ENCODE peak calls at places on chromosomes 16 and 17, in eight cellular contexts. T, Z, S, M, J, E, L and A are unnamed samples.

GRCh38 chr17:16459850-16460550 is 32.0 kb downstream of the LRRC75A start:
- ATAC-seq in T (peak; percentile 42), Z (no peak), S (no peak), M (peak; percentile 2), J (no peak), E (no peak), L (peak; percentile 65), A (no peak)

GRCh38 chr17:71033336-71033735 is 864.0 kb downstream of the KCNJ2 start:
- ATAC-seq in T (no peak), Z (no peak), S (no peak), M (no peak), J (no peak), E (no peak), L (peak; percentile 76), A (no peak)

GRCh38 chr16:14003119-14003570 is 68.0 kb upstream of the MRTFB start:
- ATAC-seq in T (peak; percentile 50), Z (peak; percentile 83), S (peak; percentile 66), M (peak; percentile 55), J (no peak), E (peak; percentile 86), L (peak; percentile 98), A (peak; percentile 78)

GRCh38 chr16:81863630-81864352 is 84.7 kb downstream of the PLCG2 start:
- ATAC-seq in T (no peak), Z (no peak), S (no peak), M (no peak), J (peak; percentile 82), E (no peak), L (peak; percentile 94), A (no peak)

GRCh38 chr16:88306860-88307545 is 75.8 kb upstream of the ZNF469 start:
- ATAC-seq in T (no peak), Z (no peak), S (no peak), M (no peak), J (no peak), E (no peak), L (no peak), A (no peak)

GRCh38 chr17:14760719-14761425 is 460.0 kb downstream of the HS3ST3B1 start:
- ATAC-seq in T (no peak), Z (no peak), S (no peak), M (no peak), J (no peak), E (peak; percentile 97), L (no peak), A (no peak)

GRCh38 chr17:17533901-17534441 is 37.8 kb upstream of the RASD1 start:
- ATAC-seq in T (no peak), Z (no peak), S (no peak), M (peak; percentile 74), J (no peak), E (peak; percentile 82), L (no peak), A (no peak)

GRCh38 chr17:52515927-52516326 is 357.4 kb upstream of the CA10 start:
- ATAC-seq in T (no peak), Z (no peak), S (no peak), M (no peak), J (no peak), E (no peak), L (no peak), A (no peak)

GRCh38 chr16:65312795-65313194 is 190.9 kb upstream of the CDH11 start:
- ATAC-seq in T (no peak), Z (no peak), S (no peak), M (no peak), J (no peak), E (no peak), L (no peak), A (no peak)

GRCh38 chr17:70100983-70101382 is 26.0 kb downstream of the KCNJ16 start:
- ATAC-seq in T (no peak), Z (no peak), S (no peak), M (no peak), J (no peak), E (no peak), L (no peak), A (no peak)

GRCh38 chr17:49984283-49984682 is 10.7 kb downstream of the DLX3 start:
- ATAC-seq in T (no peak), Z (no peak), S (no peak), M (no peak), J (no peak), E (no peak), L (peak; percentile 34), A (no peak)

GRCh38 chr17:63751806-63752205 is 10.2 kb upstream of the STRADA start:
- ATAC-seq in T (no peak), Z (no peak), S (no peak), M (no peak), J (peak; percentile 21), E (no peak), L (no peak), A (no peak)

GRCh38 chr17:45311762-45312476 is 4.9 kb downstream of the MAP3K14 start:
- ATAC-seq in T (peak; percentile 70), Z (peak; percentile 4), S (no peak), M (peak; percentile 54), J (peak; percentile 58), E (peak; percentile 81), L (no peak), A (no peak)

DNA sequence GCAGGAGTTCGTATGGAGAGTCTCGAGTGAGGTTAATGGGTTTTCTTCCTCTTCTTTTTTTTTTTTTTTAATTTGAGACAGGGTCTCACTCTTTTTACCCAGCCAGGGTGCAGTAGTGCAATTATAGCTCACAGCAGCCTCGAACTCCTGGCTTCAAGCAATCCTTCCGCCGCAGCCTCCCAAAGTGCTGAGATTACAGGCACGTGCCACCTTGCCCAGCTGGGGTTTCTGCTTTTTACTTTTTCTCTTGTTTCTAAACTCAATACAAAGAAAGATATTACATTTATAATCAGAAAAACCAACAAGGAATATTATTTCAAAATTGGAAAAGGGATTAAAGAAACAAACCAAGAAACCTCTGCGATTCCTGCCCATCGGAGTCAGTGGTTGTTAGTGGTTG is 175.9 kb downstream of the SEC14L1 start:
- ATAC-seq in T (no peak), Z (no peak), S (no peak), M (no peak), J (no peak), E (no peak), L (no peak), A (no peak)
- H3K4me1 ChIP-seq in T (peaks cover 68% of the 10 kb centered on the region), Z (peaks cover 79% of the 10 kb centered on the region), S (peaks cover 50% of the 10 kb centered on the region), M (peaks cover 39% of the 10 kb centered on the region), J (peaks cover 24% of the 10 kb centered on the region), E (peaks cover 52% of the 10 kb centered on the region), L (peaks cover 9% of the 10 kb centered on the region), A (peaks cover 26% of the 10 kb centered on the region)

GRCh38 chr16:31870809-31871208 is 2.8 kb upstream of the ZNF267 start:
- ATAC-seq in T (no peak), Z (no peak), S (no peak), M (no peak), J (no peak), E (no peak), L (no peak), A (no peak)

GRCh38 chr16:31871510-31871909 is 2.1 kb upstream of the ZNF267 start:
- ATAC-seq in T (no peak), Z (no peak), S (no peak), M (no peak), J (no peak), E (no peak), L (no peak), A (no peak)

GRCh38 chr16:31868164-31868563 is 5.4 kb upstream of the ZNF267 start:
- ATAC-seq in T (peak; percentile 20), Z (no peak), S (no peak), M (no peak), J (no peak), E (no peak), L (no peak), A (no peak)

GRCh38 chr16:31868701-31869167 is 4.9 kb upstream of the ZNF267 start:
- ATAC-seq in T (peak; percentile 84), Z (peak; percentile 79), S (peak; percentile 85), M (peak; percentile 58), J (peak; percentile 78), E (peak; percentile 70), L (peak; percentile 68), A (peak; percentile 64)

GRCh38 chr16:31869511-31870201 is 4.0 kb upstream of the ZNF267 start:
- ATAC-seq in T (no peak), Z (no peak), S (no peak), M (peak; percentile 78), J (peak; percentile 61), E (no peak), L (no peak), A (peak; percentile 42)
- TF ChIP-seq POLR2AphosphoS5 in T (no peak), Z (no peak), S (no peak), M (peak; percentile 74), J (no peak), E (no peak), L (no peak), A (no peak)

DNA sequence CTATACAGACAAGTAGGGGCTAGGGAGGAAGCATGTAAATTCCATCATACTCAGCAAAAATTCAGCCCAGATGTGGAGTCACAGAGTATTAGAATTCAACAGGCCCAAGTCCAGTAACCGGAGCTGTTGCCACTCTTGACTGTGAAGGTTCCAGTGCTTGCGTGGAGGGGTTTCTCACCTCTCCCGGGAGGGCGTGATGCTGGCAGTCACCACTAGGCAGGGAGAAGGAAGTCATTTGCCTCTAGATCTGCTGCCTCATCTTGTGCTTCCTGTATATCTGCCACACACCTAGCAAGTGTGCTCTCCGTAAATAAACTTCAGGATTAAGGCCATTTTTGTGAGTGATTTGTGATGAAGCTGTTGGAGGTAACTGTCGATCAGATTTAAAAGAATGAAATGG is 1.0 kb upstream of the CKLF start:
- ATAC-seq in T (peak; percentile 47), Z (peak; percentile 29), S (peak; percentile 72), M (peak; percentile 47), J (peak; percentile 49), E (peak; percentile 65), L (peak; percentile 19), A (no peak)
- TF ChIP-seq CTCF in T (no peak), Z (peak; percentile 30), S (peak; percentile 39), M (peak; percentile 44), J (no peak), E (peak; percentile 44), L (peak; percentile 48), A (no peak)

GRCh38 chr17:59400858-59401257 is 69.4 kb downstream of the YPEL2 start:
- ATAC-seq in T (no peak), Z (no peak), S (no peak), M (no peak), J (no peak), E (no peak), L (no peak), A (no peak)

GRCh38 chr17:59401725-59402124 is 70.3 kb downstream of the YPEL2 start:
- ATAC-seq in T (no peak), Z (no peak), S (no peak), M (no peak), J (no peak), E (peak; percentile 88), L (no peak), A (no peak)

GRCh38 chr17:59404471-59404870 is 73.0 kb downstream of the YPEL2 start:
- ATAC-seq in T (no peak), Z (no peak), S (no peak), M (no peak), J (no peak), E (no peak), L (no peak), A (no peak)

GRCh38 chr17:59401274-59401673 is 69.8 kb downstream of the YPEL2 start:
- ATAC-seq in T (no peak), Z (no peak), S (no peak), M (no peak), J (no peak), E (no peak), L (no peak), A (no peak)

DNA sequence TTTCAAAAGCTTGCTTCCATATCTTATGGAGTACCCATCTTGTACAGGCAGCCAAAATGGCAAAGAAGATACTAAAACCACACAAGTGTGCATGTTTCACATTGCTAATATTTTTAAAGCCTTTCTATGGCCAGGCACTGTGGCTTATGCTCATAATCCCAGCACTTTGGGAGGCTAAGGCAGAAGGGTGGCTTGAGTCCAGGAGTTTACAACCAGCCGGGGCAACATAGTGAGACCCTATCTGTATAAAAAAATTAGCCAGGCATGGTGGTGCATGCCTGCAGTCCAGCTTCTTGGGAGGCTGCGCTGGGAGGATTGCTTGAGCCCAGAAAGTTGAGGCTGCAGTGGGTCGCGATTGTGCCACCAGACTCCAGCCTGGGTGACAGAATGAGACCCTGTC is 71.3 kb downstream of the YPEL2 start:
- ATAC-seq in T (no peak), Z (no peak), S (no peak), M (no peak), J (no peak), E (no peak), L (no peak), A (no peak)
- H3K4me1 ChIP-seq in T (no peaks in the 10 kb centered on the region), Z (no peaks in the 10 kb centered on the region), S (no peaks in the 10 kb centered on the region), M (no peaks in the 10 kb centered on the region), J (no peaks in the 10 kb centered on the region), E (peaks cover 61% of the 10 kb centered on the region), L (peaks cover 5% of the 10 kb centered on the region), A (peaks cover 3% of the 10 kb centered on the region)